ENCODE peak calls at places on chromosomes 16 and 17, in nine cellular contexts. One of them, this sample, is unnamed.

GRCh38 chr17:37826497-37827115 is 81.7 kb upstream of the HNF1B start:
- DNase-seq in brain microvascular endothelial cell: no peak
- DNase-seq in ascending aorta: no peak
- DNase-seq in heart left ventricle: no peak
- DNase-seq in tibial artery: peak; percentile 59
- DNase-seq in mammary epithelial cell: no peak
- DNase-seq in Peyer's patch: no peak
- DNase-seq in upper lobe of right lung: peak; percentile 74
- DNase-seq in IMR-90: no peak
- DNase-seq in this sample: no peak

GRCh38 chr17:15954222-15954621 is 9.3 kb downstream of the ADORA2B start:
- DNase-seq in upper lobe of right lung: no peak
- DNase-seq in heart left ventricle: no peak
- DNase-seq in IMR-90: peak; percentile 90
- DNase-seq in tibial artery: no peak
- DNase-seq in brain microvascular endothelial cell: peak; percentile 62
- DNase-seq in mammary epithelial cell: peak; percentile 92
- DNase-seq in ascending aorta: no peak
- DNase-seq in Peyer's patch: no peak
- DNase-seq in this sample: no peak

GRCh38 chr17:726331-726919 is 6.0 kb upstream of the TLCD3A start:
- DNase-seq in IMR-90: no peak
- DNase-seq in Peyer's patch: no peak
- DNase-seq in heart left ventricle: no peak
- DNase-seq in upper lobe of right lung: no peak
- DNase-seq in ascending aorta: no peak
- DNase-seq in tibial artery: no peak
- DNase-seq in mammary epithelial cell: no peak
- DNase-seq in brain microvascular endothelial cell: no peak
- DNase-seq in this sample: no peak

GRCh38 chr16:30112197-30113030 is 923 bp downstream of the GDPD3 start:
- DNase-seq in upper lobe of right lung: peak; percentile 81
- DNase-seq in Peyer's patch: peak; percentile 87
- DNase-seq in tibial artery: peak; percentile 57
- DNase-seq in brain microvascular endothelial cell: peak; percentile 29
- DNase-seq in mammary epithelial cell: peak; percentile 12
- DNase-seq in ascending aorta: no peak
- DNase-seq in IMR-90: peak; percentile 42
- DNase-seq in heart left ventricle: peak; percentile 53
- DNase-seq in this sample: no peak

GRCh38 chr17:13688716-13689115 is 87.0 kb upstream of the HS3ST3A1 start:
- DNase-seq in Peyer's patch: no peak
- DNase-seq in brain microvascular endothelial cell: no peak
- DNase-seq in upper lobe of right lung: no peak
- DNase-seq in ascending aorta: no peak
- DNase-seq in mammary epithelial cell: no peak
- DNase-seq in tibial artery: no peak
- DNase-seq in IMR-90: no peak
- DNase-seq in heart left ventricle: no peak
- DNase-seq in this sample: no peak

GRCh38 chr17:52064791-52065211 is 93.7 kb downstream of the CA10 start:
- DNase-seq in upper lobe of right lung: no peak
- DNase-seq in heart left ventricle: no peak
- DNase-seq in IMR-90: no peak
- DNase-seq in brain microvascular endothelial cell: no peak
- DNase-seq in Peyer's patch: no peak
- DNase-seq in ascending aorta: no peak
- DNase-seq in tibial artery: no peak
- DNase-seq in mammary epithelial cell: peak; percentile 25
- DNase-seq in this sample: no peak

GRCh38 chr17:44124118-44124438 is 637 bp upstream of the HDAC5 start:
- DNase-seq in tibial artery: no peak
- DNase-seq in upper lobe of right lung: no peak
- DNase-seq in ascending aorta: no peak
- DNase-seq in mammary epithelial cell: no peak
- DNase-seq in heart left ventricle: no peak
- DNase-seq in brain microvascular endothelial cell: no peak
- DNase-seq in Peyer's patch: no peak
- DNase-seq in IMR-90: no peak
- DNase-seq in this sample: no peak

GRCh38 chr17:75645889-75646625 is 12.8 kb downstream of the SMIM5 start:
- DNase-seq in ascending aorta: peak; percentile 9
- DNase-seq in tibial artery: peak; percentile 44
- DNase-seq in IMR-90: no peak
- DNase-seq in upper lobe of right lung: peak; percentile 91
- DNase-seq in Peyer's patch: peak; percentile 90
- DNase-seq in brain microvascular endothelial cell: no peak
- DNase-seq in heart left ventricle: no peak
- DNase-seq in mammary epithelial cell: no peak
- DNase-seq in this sample: peak; percentile 49

GRCh38 chr16:719815-720506 is 985 bp upstream of the ANTKMT start:
- DNase-seq in Peyer's patch: no peak
- DNase-seq in ascending aorta: no peak
- DNase-seq in mammary epithelial cell: no peak
- DNase-seq in brain microvascular endothelial cell: no peak
- DNase-seq in heart left ventricle: no peak
- DNase-seq in upper lobe of right lung: no peak
- DNase-seq in tibial artery: no peak
- DNase-seq in IMR-90: no peak
- DNase-seq in this sample: no peak

GRCh38 chr16:79360267-79360666 is 240.3 kb downstream of the MAF start:
- DNase-seq in upper lobe of right lung: no peak
- DNase-seq in IMR-90: no peak
- DNase-seq in ascending aorta: no peak
- DNase-seq in mammary epithelial cell: peak; percentile 20
- DNase-seq in brain microvascular endothelial cell: no peak
- DNase-seq in heart left ventricle: no peak
- DNase-seq in tibial artery: no peak
- DNase-seq in Peyer's patch: no peak
- DNase-seq in this sample: no peak

GRCh38 chr17:81870978-81871386 is at the start of gene ARHGDIA:
- DNase-seq in ascending aorta: no peak
- DNase-seq in upper lobe of right lung: no peak
- DNase-seq in tibial artery: no peak
- DNase-seq in heart left ventricle: no peak
- DNase-seq in brain microvascular endothelial cell: no peak
- DNase-seq in IMR-90: no peak
- DNase-seq in Peyer's patch: peak; percentile 95
- DNase-seq in mammary epithelial cell: no peak
- DNase-seq in this sample: no peak

GRCh38 chr17:81871387-81872120 is 417 bp upstream of the ARHGDIA start:
- DNase-seq in ascending aorta: peak; percentile 74
- DNase-seq in heart left ventricle: peak; percentile 97
- DNase-seq in Peyer's patch: peak; percentile 77
- DNase-seq in IMR-90: peak; percentile 83
- DNase-seq in brain microvascular endothelial cell: peak; percentile 68
- DNase-seq in tibial artery: peak; percentile 93
- DNase-seq in mammary epithelial cell: peak; percentile 82
- DNase-seq in upper lobe of right lung: peak; percentile 97
- DNase-seq in this sample: peak; percentile 92

GRCh38 chr17:81868674-81869220 is 2.4 kb downstream of the ARHGDIA start:
- DNase-seq in IMR-90: peak; percentile 88
- DNase-seq in heart left ventricle: peak; percentile 45
- DNase-seq in mammary epithelial cell: peak; percentile 50
- DNase-seq in upper lobe of right lung: peak; percentile 74
- DNase-seq in brain microvascular endothelial cell: peak; percentile 79
- DNase-seq in Peyer's patch: peak; percentile 59
- DNase-seq in ascending aorta: no peak
- DNase-seq in tibial artery: no peak
- DNase-seq in this sample: no peak

GRCh38 chr17:81869221-81870154 is 1.6 kb downstream of the ARHGDIA start:
- DNase-seq in ascending aorta: no peak
- DNase-seq in upper lobe of right lung: peak; percentile 70
- DNase-seq in tibial artery: no peak
- DNase-seq in heart left ventricle: peak; percentile 52
- DNase-seq in Peyer's patch: peak; percentile 66
- DNase-seq in mammary epithelial cell: no peak
- DNase-seq in IMR-90: no peak
- DNase-seq in brain microvascular endothelial cell: peak; percentile 9
- DNase-seq in this sample: no peak

DNA sequence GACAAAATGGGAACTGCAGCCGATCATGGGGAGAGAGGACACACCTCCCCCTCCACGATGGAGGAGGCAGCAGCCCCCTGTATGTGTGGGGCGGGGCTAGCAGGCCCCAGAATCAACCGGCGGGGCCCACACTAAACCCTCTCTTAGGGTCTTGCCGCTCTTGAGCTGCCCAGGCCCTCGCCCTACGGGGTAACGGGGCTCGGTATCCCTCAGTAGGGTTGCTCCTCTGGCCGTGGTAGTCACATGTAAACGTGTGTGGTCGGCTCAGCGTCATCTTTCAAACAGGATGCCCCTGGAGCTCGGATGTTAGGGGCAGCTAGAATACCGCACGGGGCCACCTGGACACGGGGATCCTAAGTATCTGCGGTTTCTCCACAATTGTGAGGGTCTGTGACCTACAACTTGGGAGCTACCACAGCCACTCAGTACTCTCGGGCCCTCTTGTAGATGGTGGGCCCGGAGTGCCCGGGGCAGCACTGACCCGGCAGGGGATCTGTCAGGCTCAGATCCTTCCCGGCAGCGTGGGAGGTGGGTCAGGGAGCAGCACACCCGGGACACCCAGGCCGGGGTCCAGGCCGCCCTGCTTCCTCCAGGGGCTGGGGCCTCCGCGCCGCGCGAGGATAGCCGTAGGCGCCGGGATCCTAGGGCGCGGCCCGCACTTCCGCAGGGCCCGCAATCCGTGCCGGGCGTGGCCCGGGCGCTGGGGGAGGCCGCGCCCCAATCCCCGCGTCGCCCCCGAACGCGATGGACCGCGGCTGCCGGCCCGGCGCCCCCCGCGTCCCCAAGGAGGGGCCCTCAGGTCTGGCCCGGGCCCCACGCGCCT is 771 bp downstream of the ARHGDIA start:
- DNase-seq in upper lobe of right lung: peak; percentile 82
- DNase-seq in tibial artery: no peak
- DNase-seq in Peyer's patch: peak; percentile 76
- DNase-seq in ascending aorta: no peak
- DNase-seq in heart left ventricle: peak; percentile 51
- DNase-seq in IMR-90: peak; percentile 69
- DNase-seq in mammary epithelial cell: peak; percentile 57
- DNase-seq in brain microvascular endothelial cell: peak; percentile 40
- DNase-seq in this sample: no peak
- H3K4me3 ChIP-seq in upper lobe of right lung: peak overlapping the region; percentile 79
- H3K4me3 ChIP-seq in tibial artery: peak overlapping the region; percentile 61
- H3K4me3 ChIP-seq in Peyer's patch: peak overlapping the region; percentile 97
- H3K4me3 ChIP-seq in ascending aorta: peak overlapping the region; percentile 95
- H3K4me3 ChIP-seq in heart left ventricle: peak overlapping the region; percentile 87
- H3K4me3 ChIP-seq in IMR-90: peak overlapping the region; percentile 87
- H3K4me3 ChIP-seq in mammary epithelial cell: peak overlapping the region; percentile 88
- H3K4me3 ChIP-seq in brain microvascular endothelial cell: peak overlapping the region; percentile 83
- H3K4me3 ChIP-seq in this sample: peak overlapping the region; percentile 79

DNA sequence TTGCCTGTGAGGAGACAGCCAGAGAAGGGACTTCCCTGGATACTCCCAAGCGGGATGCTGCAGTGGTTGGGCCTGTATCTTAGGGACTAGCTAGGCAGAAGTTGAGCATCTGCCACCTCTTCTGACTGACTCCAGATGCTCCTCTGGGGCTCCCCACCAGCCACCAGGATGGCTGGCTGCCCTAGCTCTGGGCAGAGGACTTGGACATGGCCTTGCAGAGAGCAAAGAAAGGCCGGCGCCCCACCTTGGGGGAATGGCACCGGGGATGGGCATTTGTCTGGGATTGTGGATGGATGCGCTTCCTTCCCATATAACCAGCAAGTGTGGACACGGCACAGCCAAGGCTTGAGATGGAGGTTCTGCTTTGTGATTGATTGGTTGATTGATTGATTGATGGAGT is 69.0 kb downstream of the OR1D5 start:
- DNase-seq in IMR-90: no peak
- DNase-seq in ascending aorta: no peak
- DNase-seq in heart left ventricle: no peak
- DNase-seq in upper lobe of right lung: peak; percentile 43
- DNase-seq in mammary epithelial cell: no peak
- DNase-seq in tibial artery: peak; percentile 7
- DNase-seq in Peyer's patch: peak; percentile 21
- DNase-seq in brain microvascular endothelial cell: no peak
- DNase-seq in this sample: no peak
- H3K27ac ChIP-seq in IMR-90: no peak overlapping the region
- H3K27ac ChIP-seq in ascending aorta: no peak overlapping the region
- H3K27ac ChIP-seq in heart left ventricle: no peak overlapping the region
- H3K27ac ChIP-seq in upper lobe of right lung: no peak overlapping the region
- H3K27ac ChIP-seq in mammary epithelial cell: no peak overlapping the region
- H3K27ac ChIP-seq in tibial artery: no peak overlapping the region
- H3K27ac ChIP-seq in Peyer's patch: no peak overlapping the region
- H3K27ac ChIP-seq in brain microvascular endothelial cell: no peak overlapping the region
- H3K27ac ChIP-seq in this sample: no peak overlapping the region

GRCh38 chr16:66844342-66845079 is at the start of gene CA7:
- DNase-seq in heart left ventricle: no peak
- DNase-seq in Peyer's patch: no peak
- DNase-seq in tibial artery: no peak
- DNase-seq in IMR-90: no peak
- DNase-seq in mammary epithelial cell: no peak
- DNase-seq in upper lobe of right lung: no peak
- DNase-seq in ascending aorta: no peak
- DNase-seq in brain microvascular endothelial cell: no peak
- DNase-seq in this sample: no peak
- TF ChIP-seq CTCF in heart left ventricle: no peak
- TF ChIP-seq CTCF in Peyer's patch: no peak
- TF ChIP-seq CTCF in tibial artery: no peak
- TF ChIP-seq CTCF in IMR-90: no peak
- TF ChIP-seq CTCF in mammary epithelial cell: no peak
- TF ChIP-seq CTCF in upper lobe of right lung: no peak
- TF ChIP-seq CTCF in ascending aorta: no peak
- TF ChIP-seq CTCF in brain microvascular endothelial cell: no peak
- TF ChIP-seq CTCF in this sample: no peak

GRCh38 chr16:70714526-70715112 is 28.8 kb upstream of the MTSS2 start:
- DNase-seq in heart left ventricle: no peak
- DNase-seq in upper lobe of right lung: no peak
- DNase-seq in tibial artery: no peak
- DNase-seq in ascending aorta: no peak
- DNase-seq in brain microvascular endothelial cell: no peak
- DNase-seq in mammary epithelial cell: no peak
- DNase-seq in IMR-90: no peak
- DNase-seq in Peyer's patch: no peak
- DNase-seq in this sample: no peak

GRCh38 chr16:70717817-70718216 is 32.0 kb upstream of the MTSS2 start:
- DNase-seq in upper lobe of right lung: no peak
- DNase-seq in IMR-90: no peak
- DNase-seq in brain microvascular endothelial cell: no peak
- DNase-seq in Peyer's patch: no peak
- DNase-seq in heart left ventricle: no peak
- DNase-seq in ascending aorta: no peak
- DNase-seq in mammary epithelial cell: no peak
- DNase-seq in tibial artery: no peak
- DNase-seq in this sample: no peak

GRCh38 chr16:70717065-70717464 is 31.2 kb upstream of the MTSS2 start:
- DNase-seq in brain microvascular endothelial cell: no peak
- DNase-seq in mammary epithelial cell: no peak
- DNase-seq in tibial artery: no peak
- DNase-seq in ascending aorta: no peak
- DNase-seq in upper lobe of right lung: no peak
- DNase-seq in Peyer's patch: no peak
- DNase-seq in heart left ventricle: no peak
- DNase-seq in IMR-90: no peak
- DNase-seq in this sample: no peak

GRCh38 chr16:70715113-70715711 is 29.4 kb upstream of the MTSS2 start:
- DNase-seq in brain microvascular endothelial cell: peak; percentile 78
- DNase-seq in heart left ventricle: peak; percentile 87
- DNase-seq in ascending aorta: peak; percentile 92
- DNase-seq in tibial artery: peak; percentile 91
- DNase-seq in Peyer's patch: no peak
- DNase-seq in IMR-90: peak; percentile 98
- DNase-seq in upper lobe of right lung: peak; percentile 82
- DNase-seq in mammary epithelial cell: peak; percentile 99
- DNase-seq in this sample: peak; percentile 84

GRCh38 chr16:70715860-70716357 is 30.1 kb upstream of the MTSS2 start:
- DNase-seq in tibial artery: no peak
- DNase-seq in ascending aorta: no peak
- DNase-seq in Peyer's patch: no peak
- DNase-seq in IMR-90: peak; percentile 62
- DNase-seq in brain microvascular endothelial cell: no peak
- DNase-seq in heart left ventricle: no peak
- DNase-seq in mammary epithelial cell: no peak
- DNase-seq in upper lobe of right lung: no peak
- DNase-seq in this sample: no peak
- H3K4me3 ChIP-seq in tibial artery: no peak overlapping the region
- H3K4me3 ChIP-seq in ascending aorta: no peak overlapping the region
- H3K4me3 ChIP-seq in Peyer's patch: no peak overlapping the region
- H3K4me3 ChIP-seq in IMR-90: no peak overlapping the region
- H3K4me3 ChIP-seq in brain microvascular endothelial cell: no peak overlapping the region
- H3K4me3 ChIP-seq in heart left ventricle: no peak overlapping the region
- H3K4me3 ChIP-seq in mammary epithelial cell: no peak overlapping the region
- H3K4me3 ChIP-seq in upper lobe of right lung: no peak overlapping the region
- H3K4me3 ChIP-seq in this sample: peak overlapping the region; percentile 7

This sample was measured in breast epithelium.